ENCODE peak calls at places on chromosomes 13 and 19, in eight cellular contexts. One of them, this sample, is unnamed.

GRCh38 chr13:39051157-39051556 is 12.9 kb downstream of the NHLRC3 start:
- DNase-seq in cardiac muscle cell: peak
- DNase-seq in tibial artery: no peak
- DNase-seq in HCT116: peak
- DNase-seq in left ventricle myocardium inferior: no peak
- DNase-seq in brain microvascular endothelial cell: no peak
- DNase-seq in tibial nerve: no peak
- DNase-seq in CD4-positive, alpha-beta memory T cell: no peak
- DNase-seq in this sample: no peak

GRCh38 chr13:78742659-78743058 is 83.7 kb upstream of the OBI1 start:
- DNase-seq in cardiac muscle cell: peak
- DNase-seq in tibial artery: no peak
- DNase-seq in HCT116: no peak
- DNase-seq in left ventricle myocardium inferior: no peak
- DNase-seq in brain microvascular endothelial cell: no peak
- DNase-seq in tibial nerve: no peak
- DNase-seq in CD4-positive, alpha-beta memory T cell: no peak
- DNase-seq in this sample: no peak

GRCh38 chr19:7784856-7785255 is 21.8 kb downstream of the CLEC4M start:
- DNase-seq in cardiac muscle cell: no peak
- DNase-seq in tibial artery: no peak
- DNase-seq in HCT116: no peak
- DNase-seq in left ventricle myocardium inferior: no peak
- DNase-seq in brain microvascular endothelial cell: no peak
- DNase-seq in tibial nerve: no peak
- DNase-seq in CD4-positive, alpha-beta memory T cell: no peak
- DNase-seq in this sample: no peak

GRCh38 chr13:102708211-102708610 is 13.4 kb upstream of the METTL21C start:
- DNase-seq in cardiac muscle cell: no peak
- DNase-seq in tibial artery: no peak
- DNase-seq in HCT116: no peak
- DNase-seq in left ventricle myocardium inferior: no peak
- DNase-seq in brain microvascular endothelial cell: no peak
- DNase-seq in tibial nerve: no peak
- DNase-seq in CD4-positive, alpha-beta memory T cell: no peak
- DNase-seq in this sample: no peak

GRCh38 chr13:85445534-85445933 is 353.7 kb downstream of the SLITRK6 start:
- DNase-seq in cardiac muscle cell: no peak
- DNase-seq in tibial artery: no peak
- DNase-seq in HCT116: no peak
- DNase-seq in left ventricle myocardium inferior: no peak
- DNase-seq in brain microvascular endothelial cell: no peak
- DNase-seq in tibial nerve: no peak
- DNase-seq in CD4-positive, alpha-beta memory T cell: no peak
- DNase-seq in this sample: no peak

GRCh38 chr19:39539165-39539518 is 819 bp downstream of the EID2 start:
- DNase-seq in cardiac muscle cell: peak
- DNase-seq in tibial artery: no peak
- DNase-seq in HCT116: no peak
- DNase-seq in left ventricle myocardium inferior: no peak
- DNase-seq in brain microvascular endothelial cell: no peak
- DNase-seq in tibial nerve: no peak
- DNase-seq in CD4-positive, alpha-beta memory T cell: no peak
- DNase-seq in this sample: no peak

GRCh38 chr19:50427997-50428425 is 4.7 kb upstream of the MYBPC2 start:
- DNase-seq in cardiac muscle cell: peak
- DNase-seq in tibial artery: peak
- DNase-seq in HCT116: no peak
- DNase-seq in left ventricle myocardium inferior: peak
- DNase-seq in brain microvascular endothelial cell: peak
- DNase-seq in tibial nerve: peak
- DNase-seq in CD4-positive, alpha-beta memory T cell: no peak
- DNase-seq in this sample: peak

GRCh38 chr13:43159007-43159406 is 135.6 kb downstream of the DNAJC15 start:
- DNase-seq in cardiac muscle cell: no peak
- DNase-seq in tibial artery: no peak
- DNase-seq in HCT116: no peak
- DNase-seq in left ventricle myocardium inferior: no peak
- DNase-seq in brain microvascular endothelial cell: peak
- DNase-seq in tibial nerve: no peak
- DNase-seq in CD4-positive, alpha-beta memory T cell: no peak
- DNase-seq in this sample: no peak

GRCh38 chr19:6967962-6968361 is 53.3 kb downstream of the MBD3L2B start:
- DNase-seq in cardiac muscle cell: no peak
- DNase-seq in tibial artery: no peak
- DNase-seq in HCT116: no peak
- DNase-seq in left ventricle myocardium inferior: no peak
- DNase-seq in brain microvascular endothelial cell: no peak
- DNase-seq in tibial nerve: no peak
- DNase-seq in CD4-positive, alpha-beta memory T cell: no peak
- DNase-seq in this sample: no peak

GRCh38 chr19:17633700-17634099 is 54.5 kb downstream of the UNC13A start:
- DNase-seq in cardiac muscle cell: no peak
- DNase-seq in tibial artery: no peak
- DNase-seq in HCT116: no peak
- DNase-seq in left ventricle myocardium inferior: no peak
- DNase-seq in brain microvascular endothelial cell: no peak
- DNase-seq in tibial nerve: no peak
- DNase-seq in CD4-positive, alpha-beta memory T cell: no peak
- DNase-seq in this sample: no peak

GRCh38 chr13:111517641-111518010 is 197.2 kb downstream of the TEX29 start:
- DNase-seq in cardiac muscle cell: no peak
- DNase-seq in tibial artery: no peak
- DNase-seq in HCT116: no peak
- DNase-seq in left ventricle myocardium inferior: no peak
- DNase-seq in brain microvascular endothelial cell: no peak
- DNase-seq in tibial nerve: no peak
- DNase-seq in CD4-positive, alpha-beta memory T cell: no peak
- DNase-seq in this sample: no peak

GRCh38 chr13:60448907-60449510 is 52.0 kb downstream of the TDRD3 start:
- DNase-seq in cardiac muscle cell: peak
- DNase-seq in tibial artery: no peak
- DNase-seq in HCT116: peak
- DNase-seq in left ventricle myocardium inferior: no peak
- DNase-seq in brain microvascular endothelial cell: peak
- DNase-seq in tibial nerve: no peak
- DNase-seq in CD4-positive, alpha-beta memory T cell: no peak
- DNase-seq in this sample: no peak

GRCh38 chr13:111029957-111030609 is 85.0 kb upstream of the ARHGEF7 start:
- DNase-seq in cardiac muscle cell: no peak
- DNase-seq in tibial artery: no peak
- DNase-seq in HCT116: no peak
- DNase-seq in left ventricle myocardium inferior: no peak
- DNase-seq in brain microvascular endothelial cell: no peak
- DNase-seq in tibial nerve: no peak
- DNase-seq in CD4-positive, alpha-beta memory T cell: no peak
- DNase-seq in this sample: no peak

GRCh38 chr19:15379083-15379995 is at the start of gene AKAP8:
- DNase-seq in cardiac muscle cell: peak
- DNase-seq in tibial artery: peak
- DNase-seq in HCT116: peak
- DNase-seq in left ventricle myocardium inferior: peak
- DNase-seq in brain microvascular endothelial cell: peak
- DNase-seq in tibial nerve: peak
- DNase-seq in CD4-positive, alpha-beta memory T cell: peak
- DNase-seq in this sample: peak

GRCh38 chr19:15379996-15380647 is 535 bp upstream of the AKAP8 start:
- DNase-seq in cardiac muscle cell: peak
- DNase-seq in tibial artery: no peak
- DNase-seq in HCT116: peak
- DNase-seq in left ventricle myocardium inferior: peak
- DNase-seq in brain microvascular endothelial cell: peak
- DNase-seq in tibial nerve: no peak
- DNase-seq in CD4-positive, alpha-beta memory T cell: no peak
- DNase-seq in this sample: no peak

GRCh38 chr19:15381864-15382263 is 2.3 kb upstream of the AKAP8 start:
- DNase-seq in cardiac muscle cell: no peak
- DNase-seq in tibial artery: no peak
- DNase-seq in HCT116: no peak
- DNase-seq in left ventricle myocardium inferior: no peak
- DNase-seq in brain microvascular endothelial cell: no peak
- DNase-seq in tibial nerve: no peak
- DNase-seq in CD4-positive, alpha-beta memory T cell: no peak
- DNase-seq in this sample: peak

GRCh38 chr19:15378529-15379082 is 981 bp downstream of the AKAP8 start:
- DNase-seq in cardiac muscle cell: peak
- DNase-seq in tibial artery: no peak
- DNase-seq in HCT116: no peak
- DNase-seq in left ventricle myocardium inferior: peak
- DNase-seq in brain microvascular endothelial cell: peak
- DNase-seq in tibial nerve: no peak
- DNase-seq in CD4-positive, alpha-beta memory T cell: peak
- DNase-seq in this sample: no peak

DNA sequence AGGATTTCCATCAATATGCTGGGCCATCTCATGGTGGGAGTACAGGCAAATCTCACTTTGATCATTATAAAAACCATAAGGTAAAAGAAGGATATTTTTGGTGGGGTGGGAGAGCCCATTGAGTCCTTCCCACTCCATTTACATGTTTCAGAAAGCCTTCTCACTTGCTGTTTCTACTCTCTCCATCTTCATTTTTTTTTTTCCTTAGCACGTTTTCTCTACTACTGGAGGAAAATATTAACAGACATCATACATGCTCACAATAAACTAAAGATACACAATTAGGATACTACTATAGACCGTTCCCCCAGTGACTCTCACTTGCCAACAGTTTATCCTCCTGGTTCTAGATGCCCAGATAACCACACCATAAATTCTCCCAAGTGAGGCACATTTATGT is 1.8 kb upstream of the AKAP8 start:
- DNase-seq in cardiac muscle cell: no peak
- DNase-seq in tibial artery: no peak
- DNase-seq in HCT116: no peak
- DNase-seq in left ventricle myocardium inferior: no peak
- DNase-seq in brain microvascular endothelial cell: no peak
- DNase-seq in tibial nerve: no peak
- DNase-seq in CD4-positive, alpha-beta memory T cell: no peak
- DNase-seq in this sample: no peak
- H3K27ac ChIP-seq in cardiac muscle cell: peak
- H3K27ac ChIP-seq in tibial artery: no peak
- H3K27ac ChIP-seq in HCT116: peak
- H3K27ac ChIP-seq in left ventricle myocardium inferior: no peak
- H3K27ac ChIP-seq in brain microvascular endothelial cell: no peak
- H3K27ac ChIP-seq in tibial nerve: peak
- H3K27ac ChIP-seq in CD4-positive, alpha-beta memory T cell: no peak
- H3K27ac ChIP-seq in this sample: peak

DNA sequence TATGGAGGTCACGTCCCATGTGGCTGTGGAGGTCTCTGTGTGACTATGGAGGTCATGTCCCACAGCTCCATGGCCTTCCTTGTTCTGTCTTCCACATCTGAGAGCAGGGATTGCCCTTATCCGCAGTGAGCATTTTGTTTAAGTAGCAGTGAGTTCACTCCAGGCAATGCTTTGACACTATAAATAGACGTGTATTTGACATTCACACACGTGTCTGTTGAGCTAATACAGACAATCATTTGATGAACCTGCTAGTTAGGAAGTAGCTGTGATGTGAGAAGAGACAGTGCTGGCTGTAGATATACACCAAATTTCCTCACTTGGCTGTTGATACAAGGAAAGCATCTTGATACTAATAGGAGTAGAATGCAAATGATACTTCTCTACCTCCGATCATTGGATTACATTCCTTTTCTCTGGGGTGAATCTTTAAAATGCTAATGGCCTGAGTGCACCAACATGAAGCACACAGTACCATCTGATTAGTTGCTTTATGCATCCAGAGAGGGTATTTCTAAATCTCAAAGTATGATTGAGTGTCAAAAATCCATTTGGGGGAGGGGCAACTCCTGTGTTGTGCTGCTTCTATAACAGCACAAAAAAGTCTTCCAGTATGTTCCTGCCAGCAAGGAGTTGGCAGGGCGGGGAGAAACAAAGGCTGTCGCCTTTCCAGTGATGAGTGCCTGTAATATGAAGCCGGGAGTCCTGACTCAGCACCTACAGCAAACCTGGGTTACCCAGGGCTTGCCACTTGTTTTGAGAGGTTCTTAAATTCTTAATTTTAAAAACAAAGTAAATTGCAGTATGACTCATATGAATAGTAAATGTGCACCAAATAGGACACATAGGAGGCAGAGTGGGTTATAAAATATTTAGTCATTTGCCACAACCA is 7.0 kb downstream of the CUL4A start:
- DNase-seq in cardiac muscle cell: peak
- DNase-seq in tibial artery: no peak
- DNase-seq in HCT116: peak
- DNase-seq in left ventricle myocardium inferior: peak
- DNase-seq in brain microvascular endothelial cell: peak
- DNase-seq in tibial nerve: no peak
- DNase-seq in CD4-positive, alpha-beta memory T cell: no peak
- DNase-seq in this sample: no peak
- H3K27ac ChIP-seq in cardiac muscle cell: peak
- H3K27ac ChIP-seq in tibial artery: no peak
- H3K27ac ChIP-seq in HCT116: peak
- H3K27ac ChIP-seq in left ventricle myocardium inferior: peak
- H3K27ac ChIP-seq in brain microvascular endothelial cell: peak
- H3K27ac ChIP-seq in tibial nerve: no peak
- H3K27ac ChIP-seq in CD4-positive, alpha-beta memory T cell: no peak
- H3K27ac ChIP-seq in this sample: no peak

DNA sequence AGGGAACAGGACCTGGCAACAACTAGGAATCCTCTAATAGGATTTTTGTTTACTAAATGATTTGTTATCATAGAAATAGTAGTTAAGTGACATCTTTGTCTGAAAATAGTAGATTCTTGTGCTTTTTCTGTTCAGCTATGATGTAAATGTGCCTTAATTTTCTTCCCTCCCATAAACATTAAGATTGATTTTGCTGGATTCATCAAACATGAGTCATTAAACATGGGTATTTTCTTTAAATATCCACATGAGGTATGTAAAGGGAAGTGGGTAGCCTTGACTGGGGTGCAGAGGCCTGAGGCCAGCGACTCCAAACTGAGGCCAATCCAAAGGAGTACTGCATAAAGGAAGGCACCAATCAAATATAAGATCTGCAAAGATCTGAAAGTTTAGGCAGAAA is 3.7 kb downstream of the ZNF136 start:
- DNase-seq in cardiac muscle cell: no peak
- DNase-seq in tibial artery: no peak
- DNase-seq in HCT116: no peak
- DNase-seq in left ventricle myocardium inferior: no peak
- DNase-seq in brain microvascular endothelial cell: no peak
- DNase-seq in tibial nerve: no peak
- DNase-seq in CD4-positive, alpha-beta memory T cell: no peak
- DNase-seq in this sample: no peak
- H3K27ac ChIP-seq in cardiac muscle cell: no peak
- H3K27ac ChIP-seq in tibial artery: no peak
- H3K27ac ChIP-seq in HCT116: no peak
- H3K27ac ChIP-seq in left ventricle myocardium inferior: peak
- H3K27ac ChIP-seq in brain microvascular endothelial cell: no peak
- H3K27ac ChIP-seq in tibial nerve: no peak
- H3K27ac ChIP-seq in CD4-positive, alpha-beta memory T cell: no peak
- H3K27ac ChIP-seq in this sample: no peak

DNA sequence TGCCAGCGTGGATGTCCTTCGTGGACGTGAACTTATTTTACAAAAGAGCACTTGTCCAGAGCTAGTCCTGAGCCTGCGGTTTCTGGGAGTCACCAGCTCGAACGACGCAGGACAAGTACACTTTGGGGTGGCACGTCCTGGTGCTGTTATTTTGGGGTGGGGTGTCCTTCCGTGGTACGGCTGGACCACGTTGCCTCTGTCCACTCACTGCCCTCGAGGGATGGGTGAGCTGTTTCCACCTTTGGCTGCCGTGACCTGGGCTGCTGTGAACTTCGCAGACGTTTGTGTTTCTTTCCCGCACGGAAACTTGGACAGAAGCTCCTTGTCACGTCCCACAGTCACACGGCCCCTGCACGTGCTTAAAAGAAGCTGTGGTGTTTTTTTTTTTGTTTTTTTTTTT is 11.0 kb downstream of the GZMM start:
- DNase-seq in cardiac muscle cell: no peak
- DNase-seq in tibial artery: no peak
- DNase-seq in HCT116: no peak
- DNase-seq in left ventricle myocardium inferior: no peak
- DNase-seq in brain microvascular endothelial cell: no peak
- DNase-seq in tibial nerve: no peak
- DNase-seq in CD4-positive, alpha-beta memory T cell: no peak
- DNase-seq in this sample: no peak
- H3K27ac ChIP-seq in cardiac muscle cell: no peak
- H3K27ac ChIP-seq in tibial artery: no peak
- H3K27ac ChIP-seq in HCT116: no peak
- H3K27ac ChIP-seq in left ventricle myocardium inferior: peak
- H3K27ac ChIP-seq in brain microvascular endothelial cell: no peak
- H3K27ac ChIP-seq in tibial nerve: no peak
- H3K27ac ChIP-seq in CD4-positive, alpha-beta memory T cell: no peak
- H3K27ac ChIP-seq in this sample: no peak

This sample was measured in dorsolateral prefrontal cortex.